ENCODE peak calls at places on chromosomes 5 and 9, in eight cellular contexts. Y is MCF 10A, W is natural killer cell, J is esophagus muscularis mucosa, I is Peyer's patch, G is right lobe of liver, T is GM10248, H is WTC11. D is an unnamed sample.

GRCh38 chr5:173853370-173854131 is 34.6 kb upstream of the CPEB4 start:
- DNase-seq in W (no peak), J (no peak), T (no peak), H (no peak), I (no peak), Y (no peak), G (no peak), D (no peak)

GRCh38 chr9:3447813-3448212 is 78.0 kb downstream of the RFX3 start:
- DNase-seq in Y (no peak), T (no peak), H (no peak), J (no peak), G (no peak), I (no peak), W (no peak), D (no peak)

GRCh38 chr5:8098044-8098443 is 229.1 kb downstream of the MTRR start:
- DNase-seq in W (no peak), I (no peak), T (no peak), Y (no peak), J (no peak), H (no peak), G (no peak), D (no peak)

GRCh38 chr5:15983392-15983791 is 196.2 kb downstream of the MARCHF11 start:
- DNase-seq in J (no peak), T (no peak), H (no peak), I (no peak), G (no peak), Y (no peak), W (no peak), D (no peak)

GRCh38 chr5:146539973-146540372 is 24.0 kb upstream of the GPR151 start:
- DNase-seq in W (no peak), Y (no peak), J (no peak), H (no peak), G (no peak), T (no peak), I (no peak), D (no peak)

GRCh38 chr9:86846679-86847078 is 100.6 kb downstream of the GAS1 start:
- DNase-seq in G (no peak), Y (no peak), T (no peak), J (no peak), H (no peak), I (no peak), W (no peak), D (no peak)

GRCh38 chr9:94623253-94623652 is 16.1 kb downstream of the FBP1 start:
- DNase-seq in J (no peak), H (peak; percentile 79), I (no peak), Y (peak; percentile 31), T (peak; percentile 72), G (peak; percentile 47), W (no peak), D (no peak)

GRCh38 chr9:134454386-134454978 is 128.2 kb downstream of the RXRA start:
- DNase-seq in T (no peak), W (no peak), G (no peak), I (no peak), H (no peak), J (no peak), Y (no peak), D (no peak)

GRCh38 chr9:90965141-90965910 is 163.7 kb downstream of the SYK start:
- DNase-seq in Y (no peak), J (no peak), G (no peak), I (no peak), T (no peak), H (no peak), W (no peak), D (no peak)

GRCh38 chr5:111469905-111470304 is 42.4 kb downstream of the STARD4 start:
- DNase-seq in I (no peak), T (no peak), W (no peak), H (no peak), J (no peak), G (no peak), Y (no peak), D (no peak)

GRCh38 chr5:140372971-140373487 is 13.0 kb downstream of the SLC4A9 start:
- DNase-seq in H (peak; percentile 88), J (no peak), Y (peak; percentile 90), G (peak; percentile 70), W (peak; percentile 22), I (peak; percentile 29), T (peak; percentile 62), D (no peak)

GRCh38 chr9:135135171-135135926 is 47.9 kb downstream of the OLFM1 start:
- DNase-seq in Y (no peak), W (no peak), J (no peak), H (no peak), I (no peak), T (no peak), G (no peak), D (no peak)

GRCh38 chr5:172380992-172381643 is 73.2 kb downstream of the SH3PXD2B start:
- DNase-seq in T (no peak), J (no peak), G (peak; percentile 66), H (no peak), W (no peak), Y (no peak), I (peak; percentile 28), D (no peak)

GRCh38 chr9:137774775-137775386 is 102.7 kb upstream of the CACNA1B start:
- DNase-seq in I (no peak), T (no peak), G (no peak), W (no peak), J (no peak), Y (no peak), H (no peak), D (no peak)

GRCh38 chr5:66363097-66363496 is 219.0 kb downstream of the SREK1 start:
- DNase-seq in I (no peak), G (no peak), J (no peak), W (no peak), T (no peak), Y (no peak), H (no peak), D (no peak)
- TF ChIP-seq CTCF in I (no peak), G (no peak), J (no peak), W (no peak), T (no peak), Y (no peak), H (no peak), D (no peak)

DNA sequence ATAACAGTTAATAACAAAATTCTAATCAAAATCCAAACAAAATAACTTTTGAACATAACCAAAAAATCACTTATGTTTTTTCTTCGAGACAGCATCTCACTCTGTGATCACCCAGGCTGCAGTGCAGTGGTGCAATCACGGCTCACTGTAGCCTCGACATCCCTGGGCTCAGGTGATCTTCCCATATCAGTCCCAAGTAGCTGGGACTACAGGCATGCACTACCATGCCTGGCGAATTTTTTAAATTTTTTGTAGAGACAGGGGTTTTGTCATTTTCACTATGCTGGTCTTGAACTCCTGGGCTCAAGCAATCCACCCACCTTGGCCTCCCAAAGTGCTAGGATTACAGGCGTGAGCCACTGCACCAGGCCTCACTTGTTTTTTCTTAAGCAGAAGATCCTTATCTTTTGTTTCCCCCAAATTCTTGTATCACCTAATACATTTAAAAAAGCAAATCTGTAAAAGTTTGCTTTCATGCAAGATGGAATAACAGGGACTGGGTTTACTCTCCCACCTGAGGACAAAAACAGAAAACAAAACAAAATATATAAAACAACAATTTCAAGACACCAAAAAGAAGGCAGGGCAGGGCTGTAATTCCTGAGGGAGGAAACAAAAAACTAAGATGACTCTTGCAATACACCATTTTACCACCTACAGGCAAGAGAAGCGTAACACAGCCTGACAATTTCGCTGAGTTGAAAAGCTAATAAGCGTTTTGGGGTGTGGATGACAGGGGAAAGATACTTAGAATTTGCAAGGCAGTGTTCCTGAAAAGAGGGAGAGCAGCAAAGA is 71.4 kb downstream of the RAPGEF6 start:
- DNase-seq in J (no peak), G (no peak), W (no peak), Y (no peak), H (no peak), I (no peak), T (no peak), D (no peak)
- TF ChIP-seq CTCF in J (no peak), G (no peak), W (no peak), Y (no peak), H (no peak), I (no peak), T (no peak), D (no peak)

GRCh38 chr9:93427655-93428379 is 23.7 kb upstream of the FAM120A start:
- DNase-seq in I (no peak), W (no peak), T (no peak), H (peak; percentile 59), G (no peak), J (no peak), Y (peak; percentile 5), D (no peak)
- TF ChIP-seq CTCF in I (peak; percentile 43), W (no peak), T (no peak), H (no peak), G (no peak), J (no peak), Y (peak; percentile 7), D (no peak)

DNA sequence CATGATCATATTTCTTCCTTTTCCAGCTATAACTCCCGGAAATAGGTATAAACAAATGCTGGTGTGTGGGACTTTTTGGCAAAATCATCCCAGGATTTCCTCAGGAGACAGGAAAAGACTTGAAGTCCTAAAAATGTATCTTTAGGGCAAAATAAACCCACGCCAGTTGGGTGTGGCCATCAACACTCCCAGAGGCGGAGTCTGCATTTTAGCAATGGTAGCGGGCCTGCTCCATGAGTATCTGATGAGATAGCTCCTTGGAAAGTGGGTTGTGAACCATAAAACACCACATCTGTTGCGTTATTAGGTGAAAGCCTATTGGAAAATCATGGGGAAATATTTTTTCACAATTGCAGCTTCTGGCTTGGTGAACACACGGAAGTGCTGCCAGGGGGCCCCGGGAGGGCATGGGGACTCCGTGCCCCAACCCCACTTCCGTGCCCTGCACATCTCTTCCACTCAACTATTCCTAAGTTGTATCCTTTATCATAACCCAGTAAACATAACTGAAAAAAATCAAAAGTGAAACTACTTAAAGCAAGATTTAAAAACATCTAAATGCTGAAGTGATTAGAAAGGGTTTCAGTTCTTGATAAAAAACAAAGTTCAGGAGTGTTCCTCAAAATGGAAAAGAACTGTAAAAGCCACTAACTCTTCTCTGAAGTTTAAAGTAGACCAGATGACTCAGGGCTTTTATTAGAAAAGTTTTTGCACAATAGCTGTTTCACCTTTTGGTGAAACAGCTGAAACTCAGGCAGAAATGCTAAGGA is 111.2 kb downstream of the LRRC70 start:
- DNase-seq in H (no peak), G (no peak), Y (no peak), T (peak; percentile 19), W (no peak), I (no peak), J (no peak), D (no peak)
- TF ChIP-seq CTCF in H (no peak), G (no peak), Y (no peak), T (no peak), W (no peak), I (no peak), J (no peak), D (no peak)

GRCh38 chr5:343461-344401 is 22.2 kb downstream of the AHRR start:
- DNase-seq in J (no peak), T (peak; percentile 78), W (no peak), G (no peak), H (peak; percentile 77), I (no peak), Y (peak; percentile 63), D (no peak)
- TF ChIP-seq CTCF in J (no peak), T (no peak), W (no peak), G (no peak), H (no peak), I (no peak), Y (no peak), D (no peak)